ENCODE peak calls at places on chromosomes 16 and 17, in ten cellular contexts. C, G, T, F, D, K, J, U, O and P are unnamed samples.

GRCh38 chr16:80518436-80518835 is 22.4 kb upstream of the DYNLRB2 start:
- DNase-seq in C (no peak), G (no peak), T (no peak), F (no peak), D (no peak), K (no peak), J (no peak), U (no peak), O (peak; percentile 40), P (no peak)

GRCh38 chr17:80064696-80065095 is 28.3 kb downstream of the CCDC40 start:
- DNase-seq in C (no peak), G (no peak), T (no peak), F (no peak), D (no peak), K (peak; percentile 8), J (no peak), U (no peak), O (no peak), P (no peak)

GRCh38 chr17:54968954-54969400 is 412 bp downstream of the STXBP4 start:
- DNase-seq in C (no peak), G (peak; percentile 23), T (no peak), F (no peak), D (no peak), K (peak; percentile 76), J (no peak), U (peak; percentile 24), O (peak; percentile 66), P (no peak)

GRCh38 chr16:35735403-35736251 is 2276.2 kb downstream of the TP53TG3F start:
- DNase-seq in C (no peak), G (no peak), T (no peak), F (no peak), D (no peak), K (no peak), J (no peak), U (no peak), O (no peak), P (no peak)

GRCh38 chr16:48373258-48374050 is 11.8 kb downstream of the SIAH1 start:
- DNase-seq in C (no peak), G (no peak), T (no peak), F (no peak), D (no peak), K (no peak), J (no peak), U (no peak), O (peak; percentile 65), P (no peak)

GRCh38 chr16:57226701-57227621 is 18.1 kb upstream of the ARL2BP start:
- DNase-seq in C (no peak), G (no peak), T (no peak), F (no peak), D (no peak), K (no peak), J (no peak), U (no peak), O (peak; percentile 32), P (no peak)

GRCh38 chr17:6830383-6830986 is 1.0 kb downstream of the TEKT1 start:
- DNase-seq in C (no peak), G (no peak), T (no peak), F (no peak), D (no peak), K (no peak), J (no peak), U (no peak), O (no peak), P (no peak)

GRCh38 chr17:81380682-81381518 is 14.4 kb upstream of the BAHCC1 start:
- DNase-seq in C (no peak), G (no peak), T (no peak), F (no peak), D (no peak), K (no peak), J (no peak), U (no peak), O (no peak), P (no peak)

GRCh38 chr17:36705651-36706436 is 104.5 kb downstream of the MRM1 start:
- DNase-seq in C (no peak), G (peak; percentile 44), T (no peak), F (peak; percentile 68), D (peak; percentile 46), K (peak; percentile 18), J (no peak), U (peak; percentile 11), O (peak; percentile 47), P (no peak)

GRCh38 chr16:86243123-86243473 is 267.2 kb upstream of the FOXF1 start:
- DNase-seq in C (no peak), G (no peak), T (no peak), F (peak; percentile 0), D (no peak), K (no peak), J (no peak), U (no peak), O (no peak), P (no peak)

GRCh38 chr17:48746916-48747444 is 18.4 kb upstream of the HOXB13 start:
- DNase-seq in C (no peak), G (peak; percentile 40), T (no peak), F (no peak), D (no peak), K (peak; percentile 9), J (no peak), U (no peak), O (no peak), P (no peak)

DNA sequence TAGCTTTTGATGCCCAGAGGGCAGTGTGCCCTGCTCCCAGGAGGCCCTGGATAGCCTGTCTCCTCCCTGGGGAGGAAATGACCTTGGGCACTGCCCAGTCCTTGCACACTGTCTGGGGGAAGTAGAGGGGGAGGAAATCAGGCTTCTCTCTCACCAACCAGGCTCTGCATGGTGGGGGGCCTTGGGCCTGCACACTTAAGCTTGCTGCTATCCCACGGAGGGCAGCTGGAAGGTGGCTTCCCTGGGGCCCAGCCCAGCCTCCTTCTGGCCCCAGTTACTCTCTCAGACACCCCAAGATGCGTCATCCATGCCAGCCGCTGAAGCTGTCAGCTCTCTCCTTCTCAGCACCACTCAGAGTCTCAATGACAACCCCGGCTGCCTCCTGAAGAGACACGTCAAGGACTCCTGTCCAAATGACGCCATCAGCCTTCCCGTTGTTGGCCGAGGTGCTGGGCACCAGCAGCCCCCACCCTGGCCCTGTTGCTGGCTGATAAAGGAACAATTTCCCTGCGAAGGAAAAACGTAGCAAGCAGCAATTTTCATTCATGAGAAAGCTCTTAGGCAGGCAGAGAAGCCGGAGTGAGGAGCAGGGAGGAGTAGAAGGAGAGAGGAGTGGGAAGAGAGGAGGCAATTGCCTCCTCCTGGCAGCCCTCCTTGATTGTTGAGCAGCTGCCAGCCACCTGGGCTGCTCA is 95.5 kb downstream of the SDK2 start:
- DNase-seq in C (no peak), G (no peak), T (no peak), F (no peak), D (no peak), K (no peak), J (no peak), U (no peak), O (no peak), P (no peak)
- H3K4me3 ChIP-seq in C (no peak overlapping the region), G (no peak overlapping the region), T (no peak overlapping the region), F (no peak overlapping the region), D (no peak overlapping the region), K (no peak overlapping the region), J (no peak overlapping the region), U (no peak overlapping the region), O (no peak overlapping the region), P (no peak overlapping the region)

DNA sequence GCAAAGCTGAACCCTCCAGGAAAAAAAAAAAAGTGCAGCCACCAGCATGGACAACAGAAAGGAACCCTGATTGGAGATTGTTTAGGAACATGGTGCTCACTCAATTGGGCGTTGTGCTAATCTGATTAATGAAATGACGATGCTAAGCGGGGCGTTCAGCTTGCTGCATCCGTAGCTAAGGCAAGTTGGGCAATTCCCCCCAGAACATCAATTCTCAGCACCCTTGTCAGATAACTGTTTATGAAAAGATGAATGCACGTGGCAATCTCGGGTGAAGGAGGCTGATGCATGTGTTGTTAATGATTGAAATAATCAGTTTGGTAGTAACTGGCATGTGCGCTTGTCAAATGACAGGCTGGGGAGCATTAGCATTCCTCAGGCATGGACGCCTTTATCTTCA is 57.0 kb downstream of the HS3ST3A1 start:
- DNase-seq in C (no peak), G (no peak), T (no peak), F (no peak), D (no peak), K (no peak), J (no peak), U (no peak), O (peak; percentile 87), P (no peak)
- H3K4me3 ChIP-seq in C (no peak overlapping the region), G (no peak overlapping the region), T (no peak overlapping the region), F (no peak overlapping the region), D (no peak overlapping the region), K (no peak overlapping the region), J (no peak overlapping the region), U (no peak overlapping the region), O (peak overlapping the region; percentile 47), P (no peak overlapping the region)

DNA sequence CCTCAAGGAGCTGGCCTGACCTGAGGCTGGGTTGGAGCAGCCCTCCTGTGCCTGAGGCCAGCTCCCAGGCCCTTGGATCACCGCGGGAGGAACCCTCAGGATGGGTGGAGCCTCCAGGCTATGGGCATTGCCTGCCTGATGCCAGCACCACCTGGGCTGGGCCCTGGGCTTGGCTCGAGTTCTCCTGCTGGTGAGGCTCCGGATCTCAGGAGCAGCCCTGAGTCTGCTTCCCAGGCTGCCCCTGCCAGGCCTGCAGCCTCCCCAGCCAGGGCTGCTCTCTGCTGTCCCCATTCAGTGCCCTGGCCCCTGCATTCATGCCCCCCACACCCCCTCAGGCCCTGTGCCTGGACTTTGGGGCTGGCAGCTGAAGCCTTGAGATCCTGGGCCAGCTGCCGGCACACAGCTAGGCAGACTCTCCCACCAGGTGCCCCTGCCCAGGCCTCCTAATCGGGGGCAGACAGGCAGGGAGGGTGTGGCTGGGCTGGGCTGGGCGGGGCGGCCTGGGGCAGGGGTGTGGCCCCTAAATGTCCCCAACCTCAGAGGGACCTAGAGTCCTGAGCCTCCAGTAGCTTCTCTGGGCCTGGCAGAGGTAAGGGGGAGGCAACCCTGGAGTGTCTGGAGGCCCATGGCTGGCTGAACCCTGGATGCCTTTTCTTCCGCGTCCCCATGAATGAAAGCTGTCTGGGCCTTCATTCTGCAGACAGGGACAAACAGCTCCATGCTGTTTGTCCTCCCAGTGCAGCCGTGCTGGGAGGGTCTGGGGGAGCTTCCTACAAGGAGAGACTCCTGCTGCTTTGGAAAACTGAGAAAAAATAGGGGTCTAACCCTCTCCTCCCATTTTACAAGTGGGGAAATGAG is 1.1 kb upstream of the PIGQ start:
- DNase-seq in C (no peak), G (no peak), T (no peak), F (peak; percentile 58), D (peak; percentile 52), K (no peak), J (no peak), U (no peak), O (no peak), P (no peak)
- H3K4me3 ChIP-seq in C (no peak overlapping the region), G (no peak overlapping the region), T (peak overlapping the region; percentile 84), F (no peak overlapping the region), D (peak overlapping the region; percentile 96), K (peak overlapping the region; percentile 77), J (peak overlapping the region; percentile 91), U (no peak overlapping the region), O (peak overlapping the region; percentile 99), P (peak overlapping the region; percentile 64)

DNA sequence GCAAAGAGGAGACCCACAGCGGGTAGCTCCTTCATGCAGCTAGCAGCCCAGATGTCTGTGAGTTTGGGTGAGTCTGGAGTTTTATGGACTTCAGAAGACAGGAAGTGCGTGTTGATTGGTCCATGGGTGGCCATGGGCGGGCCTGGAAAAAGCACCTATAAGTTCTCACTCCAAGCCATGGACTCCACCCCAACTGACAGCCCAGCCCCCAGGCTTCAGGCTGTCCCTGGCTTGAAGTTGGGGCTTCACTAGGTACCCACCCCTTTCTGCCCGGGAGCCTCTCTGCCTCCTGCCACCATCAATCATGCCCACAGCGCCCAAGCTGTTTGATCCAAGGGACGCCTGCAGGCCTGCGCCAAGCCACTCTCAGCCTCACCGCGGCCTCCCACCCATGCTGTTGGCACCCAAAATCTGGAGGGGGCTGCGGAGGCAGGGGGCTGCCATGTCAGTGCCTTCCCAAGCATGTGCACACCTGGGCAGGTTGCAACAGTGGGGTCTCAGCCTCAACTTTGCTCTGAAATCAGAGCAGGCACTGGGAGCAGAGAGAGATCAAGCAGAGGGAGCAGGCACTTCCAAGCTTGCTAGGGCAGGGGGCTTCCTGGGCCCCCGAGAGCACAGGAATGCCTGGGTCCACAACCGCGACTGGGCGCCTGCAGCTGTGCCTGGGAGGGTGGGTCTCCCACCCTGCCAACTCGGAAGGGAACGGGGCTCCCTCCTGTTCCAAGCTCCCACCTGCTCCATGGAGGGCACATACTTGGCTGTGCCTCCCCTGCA is 1503.7 kb downstream of the CDH11 start:
- DNase-seq in C (peak; percentile 10), G (no peak), T (no peak), F (peak; percentile 29), D (no peak), K (peak; percentile 18), J (no peak), U (no peak), O (no peak), P (no peak)
- H3K4me3 ChIP-seq in C (no peak overlapping the region), G (no peak overlapping the region), T (peak overlapping the region; percentile 33), F (no peak overlapping the region), D (peak overlapping the region; percentile 19), K (peak overlapping the region; percentile 66), J (no peak overlapping the region), U (peak overlapping the region; percentile 54), O (no peak overlapping the region), P (no peak overlapping the region)